ENCODE peak calls at places on chromosomes 12 and 14, in seven cellular contexts. Z is brain microvascular endothelial cell; K is cardiac fibroblast; S is K562; B is stimulated activated CD4-positive, alpha-beta T cell treated with anti-CD3 and anti-CD28 coated beads, Interleukin-2, amount 100 ng/mL, for 48 hours; P is mucosa of descending colon; C is KBM-7. O is an unnamed sample.

GRCh38 chr12:118979763-118980406 is 1.5 kb upstream of the SRRM4 start:
- DNase-seq in Z (peak), K (peak), S (peak), B (peak), P (peak), C (peak), O (peak)

GRCh38 chr12:3533703-3534386 is 42.8 kb downstream of the PRMT8 start:
- DNase-seq in Z (peak), K (peak), S (no peak), B (no peak), P (peak), C (no peak), O (no peak)

GRCh38 chr14:57390806-57391562 is 598 bp downstream of the NAA30 start:
- DNase-seq in Z (no peak), K (peak), S (peak), B (peak), P (peak), C (peak), O (peak)

GRCh38 chr12:66725031-66725430 is 46.2 kb upstream of the GRIP1 start:
- DNase-seq in Z (no peak), K (no peak), S (no peak), B (no peak), P (no peak), C (no peak), O (no peak)

GRCh38 chr12:108918206-108918605 is 38.3 kb downstream of the DAO start:
- DNase-seq in Z (no peak), K (no peak), S (no peak), B (no peak), P (no peak), C (no peak), O (no peak)

GRCh38 chr14:94449930-94450329 is 2.7 kb downstream of the SERPINA11 start:
- DNase-seq in Z (no peak), K (no peak), S (no peak), B (no peak), P (no peak), C (no peak), O (no peak)

GRCh38 chr12:119208626-119209061 is 29.9 kb downstream of the HSPB8 start:
- DNase-seq in Z (peak), K (peak), S (no peak), B (no peak), P (peak), C (no peak), O (no peak)

GRCh38 chr12:112367986-112368385 is 14.2 kb downstream of the HECTD4 start:
- DNase-seq in Z (no peak), K (no peak), S (no peak), B (no peak), P (no peak), C (no peak), O (no peak)

GRCh38 chr12:22625671-22626251 is 790 bp downstream of the ETNK1 start:
- DNase-seq in Z (peak), K (peak), S (peak), B (peak), P (peak), C (peak), O (peak)

GRCh38 chr12:2248087-2248900 is 195.5 kb downstream of the CACNA1C start:
- DNase-seq in Z (no peak), K (no peak), S (no peak), B (no peak), P (no peak), C (no peak), O (peak)

GRCh38 chr12:12696562-12697383 is 790 bp upstream of the GPR19 start:
- DNase-seq in Z (peak), K (peak), S (peak), B (peak), P (peak), C (peak), O (peak)

GRCh38 chr12:10331642-10332239 is 24.1 kb downstream of the KLRD1 start:
- DNase-seq in Z (peak), K (peak), S (peak), B (no peak), P (peak), C (peak), O (peak)

GRCh38 chr12:83514372-83514771 is 827.7 kb downstream of the TMTC2 start:
- DNase-seq in Z (no peak), K (no peak), S (no peak), B (no peak), P (no peak), C (no peak), O (no peak)

GRCh38 chr14:57846631-57847030 is 19.3 kb downstream of the SLC35F4 start:
- DNase-seq in Z (no peak), K (peak), S (no peak), B (no peak), P (no peak), C (no peak), O (no peak)